ENCODE peak calls at places on chromosomes 2 and 18, in five cellular contexts. M, V, S, K and N are unnamed samples.

GRCh38 chr2:234625626-234626253 is 128.9 kb upstream of the ARL4C start:
- DNase-seq in M (no peak), V (no peak), K (no peak), S (no peak), N (no peak)

GRCh38 chr2:27798948-27799645 is 27.6 kb downstream of the MRPL33 start:
- DNase-seq in S (no peak), M (peak), V (no peak), K (no peak), N (peak)

GRCh38 chr2:28350196-28350595 is 42.5 kb upstream of the FOSL2 start:
- DNase-seq in K (no peak), S (no peak), V (no peak), M (no peak), N (no peak)

GRCh38 chr2:31319391-31320175 is 85.6 kb downstream of the EHD3 start:
- DNase-seq in V (no peak), M (no peak), K (peak), S (no peak), N (no peak)

GRCh38 chr2:45008296-45009129 is 739 bp downstream of the SIX2 start:
- DNase-seq in V (no peak), K (no peak), M (no peak), S (no peak), N (no peak)

GRCh38 chr2:6824962-6825361 is 40.7 kb downstream of the CMPK2 start:
- DNase-seq in S (no peak), V (no peak), K (no peak), M (no peak), N (peak)

GRCh38 chr18:67301592-67301991 is 214.9 kb downstream of the DSEL start:
- DNase-seq in S (no peak), V (no peak), K (no peak), M (no peak), N (no peak)

GRCh38 chr18:58045265-58046086 is 1.4 kb downstream of the NEDD4L start:
- DNase-seq in V (peak), K (peak), M (peak), S (no peak), N (no peak)

GRCh38 chr18:50424877-50425690 is 50.2 kb downstream of the SKA1 start:
- DNase-seq in V (no peak), M (no peak), S (no peak), K (peak), N (peak)

GRCh38 chr18:50418650-50419049 is 43.8 kb downstream of the SKA1 start:
- DNase-seq in M (no peak), V (no peak), S (no peak), K (no peak), N (no peak)

GRCh38 chr18:50427896-50428295 is 53.0 kb downstream of the SKA1 start:
- DNase-seq in S (no peak), K (no peak), V (no peak), M (no peak), N (no peak)

DNA sequence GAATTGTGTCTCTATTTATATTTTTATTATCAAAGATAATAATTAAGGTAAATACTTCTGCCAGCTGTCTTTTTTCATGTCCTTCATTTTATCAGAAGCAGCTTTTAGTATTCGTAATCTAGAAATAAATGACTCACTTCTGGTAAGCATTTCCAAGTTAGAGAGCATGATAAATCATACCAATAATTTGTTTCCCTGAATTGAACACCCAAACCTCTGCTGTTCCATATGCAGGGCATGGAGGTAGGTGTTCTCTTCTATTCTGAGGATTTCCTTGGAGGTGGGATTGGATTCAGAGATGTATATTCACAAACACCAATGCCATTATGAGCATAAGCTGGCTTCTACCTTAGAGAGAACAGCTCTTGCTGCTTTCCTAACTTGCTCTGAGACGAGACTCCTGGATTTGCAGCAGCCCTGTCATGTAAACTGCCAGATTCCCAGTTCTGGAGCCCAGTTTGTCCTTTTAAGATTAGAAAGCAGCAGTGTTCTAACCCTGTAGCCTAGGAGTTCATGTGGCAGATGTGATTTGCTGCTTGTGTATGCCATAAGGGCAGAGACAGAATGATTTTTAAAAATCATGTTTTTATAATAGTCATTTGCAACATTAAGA is 47.5 kb downstream of the SKA1 start:
- DNase-seq in S (no peak), K (no peak), M (no peak), V (no peak), N (peak)
- TF ChIP-seq POLR2A in S (no peak), K (peak), M (no peak), V (no peak), N (no peak)

GRCh38 chr2:120012771-120013568 is at the start of gene EPB41L5:
- DNase-seq in K (peak), M (peak), S (peak), V (peak), N (peak)
- TF ChIP-seq POLR2A in K (peak), M (peak), S (no peak), V (no peak), N (peak)

DNA sequence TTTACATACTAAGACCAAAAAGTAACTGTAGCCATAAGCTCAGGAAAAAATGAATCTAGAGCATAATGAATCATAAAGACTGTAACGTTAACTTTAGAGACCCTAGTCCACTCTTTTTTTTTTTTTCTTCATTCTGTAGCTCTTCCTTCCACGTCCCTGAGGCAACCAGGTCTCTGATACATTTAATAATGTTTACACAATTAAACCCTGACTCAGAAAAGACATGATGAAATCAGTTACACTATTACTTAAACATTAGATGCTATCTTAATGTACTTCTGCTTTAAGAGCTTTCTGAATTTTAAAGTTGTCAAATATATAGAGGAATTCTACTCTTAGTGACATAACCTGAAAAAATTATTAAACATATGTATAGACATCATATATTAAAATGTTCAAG is 1121.5 kb upstream of the DDX18 start:
- DNase-seq in V (no peak), K (no peak), S (no peak), M (no peak), N (no peak)
- TF ChIP-seq POLR2A in V (no peak), K (no peak), S (no peak), M (no peak), N (no peak)

DNA sequence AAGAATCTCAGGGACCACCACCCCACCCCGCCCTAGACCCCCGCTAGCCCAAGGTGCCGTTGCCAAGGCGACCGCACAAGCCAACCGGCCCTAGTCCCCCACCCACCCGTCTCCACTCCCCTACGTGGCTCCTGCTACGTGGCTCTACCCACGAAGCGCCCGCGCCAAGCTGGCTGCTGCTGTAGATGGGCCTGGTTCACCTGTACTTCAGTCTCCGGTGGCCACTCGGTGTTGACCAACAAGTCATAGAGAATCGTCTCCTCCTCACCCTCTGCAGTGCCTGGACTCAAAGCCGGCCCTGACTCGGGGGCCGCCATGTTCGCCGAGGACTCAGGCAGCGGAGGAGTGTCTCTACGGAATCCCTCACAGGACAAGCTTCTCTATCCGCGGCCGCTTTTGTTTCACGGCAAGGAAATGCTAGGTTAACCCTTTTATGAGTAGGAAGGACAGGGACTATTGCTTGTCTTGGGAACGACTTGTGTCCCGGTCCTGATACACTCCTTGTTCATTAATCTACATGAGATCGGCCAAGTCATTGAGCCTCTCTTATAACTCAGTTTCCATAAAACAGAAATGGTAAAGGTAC is at the start of gene NBAS:
- DNase-seq in K (peak), M (peak), V (peak), S (peak), N (peak)
- TF ChIP-seq POLR2A in K (peak), M (peak), V (peak), S (peak), N (no peak)

GRCh38 chr2:98444436-98445166 is at the start of gene INPP4A:
- DNase-seq in K (peak), V (peak), M (peak), S (peak), N (no peak)
- TF ChIP-seq POLR2A in K (peak), V (peak), M (no peak), S (no peak), N (no peak)

GRCh38 chr2:69789129-69789528 is 40.3 kb upstream of the GMCL1 start:
- DNase-seq in M (no peak), K (no peak), V (no peak), S (no peak), N (no peak)
- TF ChIP-seq POLR2A in M (no peak), K (no peak), V (no peak), S (no peak), N (no peak)